ENCODE peak calls at places on chromosome 6, in five cellular contexts. Q is stomach, W is K562, A is transverse colon, E is uterus. S is an unnamed sample. For H3K36me3, the result is how much of the 10 kb centered on the place peaks cover.

GRCh38 chr6:151400473-151400872 is 9.1 kb upstream of the ZBTB2 start:
- DNase-seq in W (no peak), Q (no peak), A (no peak), E (no peak), S (no peak)

GRCh38 chr6:21748343-21749063 is 155.0 kb downstream of the SOX4 start:
- DNase-seq in A (no peak), W (no peak), E (no peak), Q (no peak), S (no peak)

GRCh38 chr6:100833972-100834574 is 47.1 kb downstream of the ASCC3 start:
- DNase-seq in E (no peak), Q (no peak), W (no peak), A (no peak), S (no peak)

GRCh38 chr6:139568157-139568955 is 193.9 kb upstream of the CITED2 start:
- DNase-seq in A (no peak), Q (no peak), W (no peak), E (no peak), S (no peak)

GRCh38 chr6:112030965-112031660 is 22.8 kb upstream of the CCN6 start:
- DNase-seq in A (no peak), E (no peak), Q (no peak), W (no peak), S (no peak)

GRCh38 chr6:149750136-149750609 is 632 bp downstream of the PCMT1 start:
- DNase-seq in W (peak), Q (peak), A (peak), E (peak), S (peak)

GRCh38 chr6:159929819-159930218 is 39.0 kb downstream of the MAS1 start:
- DNase-seq in Q (peak), A (peak), E (no peak), W (peak), S (peak)

GRCh38 chr6:333379-334002 is 41.2 kb downstream of the DUSP22 start:
- DNase-seq in Q (no peak), E (no peak), A (no peak), W (no peak), S (no peak)

GRCh38 chr6:15313367-15313766 is 67.5 kb downstream of the JARID2 start:
- DNase-seq in Q (no peak), E (no peak), W (no peak), A (no peak), S (peak)

GRCh38 chr6:111686249-111686997 is 80.7 kb upstream of the TRAF3IP2 start:
- DNase-seq in Q (no peak), A (no peak), W (no peak), E (no peak), S (no peak)

GRCh38 chr6:40907198-40907701 is 131.8 kb downstream of the UNC5CL start:
- DNase-seq in E (peak), W (no peak), Q (peak), A (peak), S (peak)

GRCh38 chr6:138005846-138006245 is 101.4 kb downstream of the PERP start:
- DNase-seq in E (no peak), Q (no peak), W (no peak), A (no peak), S (no peak)

GRCh38 chr6:41706876-41707564 is 28.4 kb downstream of the TFEB start:
- DNase-seq in E (peak), Q (no peak), W (no peak), A (no peak), S (peak)

GRCh38 chr6:939526-940252 is 246.8 kb upstream of the EXOC2 start:
- DNase-seq in W (no peak), A (no peak), Q (no peak), E (no peak), S (peak)

GRCh38 chr6:113493991-113494390 is 363.2 kb upstream of the MARCKS start:
- DNase-seq in Q (no peak), E (no peak), W (no peak), A (no peak), S (no peak)

GRCh38 chr6:105810105-105810921 is 275.8 kb upstream of the PRDM1 start:
- DNase-seq in W (peak), A (peak), E (no peak), Q (no peak), S (peak)

GRCh38 chr6:12185081-12185673 is 105.0 kb upstream of the EDN1 start:
- DNase-seq in W (no peak), A (no peak), Q (no peak), E (no peak), S (no peak)

GRCh38 chr6:75207211-75207984 is 1.5 kb upstream of the COL12A1 start:
- DNase-seq in W (no peak), Q (no peak), A (no peak), E (peak), S (no peak)

GRCh38 chr6:29509239-29509638 is 21.5 kb upstream of the MAS1L start:
- DNase-seq in E (no peak), Q (no peak), A (no peak), W (no peak), S (no peak)

GRCh38 chr6:11072080-11072479 is 21.6 kb upstream of the SMIM13 start:
- DNase-seq in Q (no peak), W (no peak), A (no peak), E (no peak), S (no peak)

GRCh38 chr6:38182426-38182825 is 362.9 kb downstream of the ZFAND3 start:
- DNase-seq in W (no peak), E (no peak), A (no peak), Q (peak), S (no peak)

GRCh38 chr6:33696538-33697518 is 14.7 kb downstream of the UQCC2 start:
- DNase-seq in E (peak), A (no peak), Q (peak), W (no peak), S (peak)

GRCh38 chr6:14501914-14502313 is 384.3 kb downstream of the CD83 start:
- DNase-seq in E (no peak), Q (no peak), W (no peak), A (no peak), S (no peak)

GRCh38 chr6:126118934-126119333 is 132.6 kb downstream of the TRMT11 start:
- DNase-seq in Q (no peak), W (no peak), E (no peak), A (no peak), S (no peak)

GRCh38 chr6:158708239-158708638 is 58.4 kb downstream of the SYTL3 start:
- DNase-seq in A (no peak), Q (peak), W (no peak), E (peak), S (peak)

GRCh38 chr6:151391471-151392428 is at the start of gene ZBTB2:
- DNase-seq in W (peak), A (peak), Q (peak), E (peak), S (peak)

GRCh38 chr6:37516076-37516919 is 16.6 kb upstream of the CCDC167 start:
- DNase-seq in E (no peak), W (no peak), Q (peak), A (peak), S (peak)

GRCh38 chr6:1630771-1631217 is 21.1 kb downstream of the FOXC1 start:
- DNase-seq in A (no peak), E (no peak), Q (no peak), W (peak), S (no peak)

GRCh38 chr6:7006536-7007191 is 101.1 kb upstream of the RREB1 start:
- DNase-seq in E (no peak), Q (no peak), A (no peak), W (no peak), S (no peak)

GRCh38 chr6:36113701-36114100 is 16.6 kb upstream of the MAPK13 start:
- DNase-seq in W (no peak), A (no peak), E (no peak), Q (no peak), S (no peak)

DNA sequence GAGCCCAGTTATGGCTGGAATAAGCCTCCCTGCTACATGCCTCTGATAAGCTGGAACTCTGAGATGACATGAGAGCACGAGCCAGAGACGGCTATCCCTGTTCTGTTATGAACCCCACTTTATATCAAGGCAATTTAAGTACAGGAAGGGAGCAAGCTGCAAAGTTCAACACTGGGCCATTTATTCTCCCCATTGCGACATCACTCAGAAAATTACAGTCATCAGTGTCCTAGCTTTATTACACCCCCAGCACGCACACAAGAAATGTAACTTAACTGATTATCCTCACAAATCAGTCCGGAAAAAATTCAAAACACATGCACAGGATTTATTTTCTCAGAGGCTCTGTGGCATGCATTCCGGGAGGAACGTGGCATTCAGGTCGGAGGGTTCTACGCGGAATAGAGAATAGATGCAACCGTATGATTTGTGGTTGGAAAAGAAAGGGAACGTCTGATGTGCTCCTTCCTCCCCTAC is 125.4 kb upstream of the SLC2A12 start:
- DNase-seq in E (peak), A (peak), Q (no peak), W (no peak), S (no peak)
- H3K4me3 ChIP-seq in E (peak), A (peak), Q (peak), W (no peak), S (no peak)

DNA sequence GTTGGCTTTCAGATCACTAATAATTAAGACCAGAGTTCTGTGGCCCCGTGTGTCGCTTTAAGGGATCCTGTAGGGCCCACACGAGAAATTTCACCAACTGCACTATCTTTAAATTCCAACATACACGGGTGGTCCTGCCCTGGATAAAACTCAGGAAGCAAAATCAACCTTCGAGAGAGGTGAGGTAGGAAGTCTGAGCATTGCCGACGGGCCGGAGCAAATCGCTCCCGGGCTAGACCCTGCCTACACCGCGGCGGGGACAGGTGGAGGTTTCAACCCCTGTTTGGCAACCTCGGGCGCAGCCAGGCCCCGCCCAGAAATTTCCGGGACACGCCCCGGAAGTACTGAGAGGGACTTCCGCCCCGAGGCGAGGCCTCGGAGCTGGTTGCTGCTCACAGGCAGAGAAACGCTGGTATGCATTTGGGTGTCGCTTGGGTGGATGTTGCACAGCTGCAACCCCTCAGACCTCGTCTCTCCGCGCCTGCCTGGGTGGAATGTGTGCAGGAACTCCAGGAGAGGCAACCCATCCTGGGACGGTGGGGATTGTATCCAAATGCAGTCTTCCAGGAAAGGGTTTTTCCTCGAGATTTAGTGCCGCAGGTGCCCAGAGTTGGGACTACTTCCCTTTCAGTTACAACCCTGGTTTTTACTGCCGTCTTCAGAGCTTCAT is 19.9 kb downstream of the ZKSCAN8 start:
- DNase-seq in Q (peak), W (peak), E (peak), A (peak), S (peak)
- TF ChIP-seq POLR2A in Q (no peak), W (peak), E (no peak), A (peak), S (no peak)

DNA sequence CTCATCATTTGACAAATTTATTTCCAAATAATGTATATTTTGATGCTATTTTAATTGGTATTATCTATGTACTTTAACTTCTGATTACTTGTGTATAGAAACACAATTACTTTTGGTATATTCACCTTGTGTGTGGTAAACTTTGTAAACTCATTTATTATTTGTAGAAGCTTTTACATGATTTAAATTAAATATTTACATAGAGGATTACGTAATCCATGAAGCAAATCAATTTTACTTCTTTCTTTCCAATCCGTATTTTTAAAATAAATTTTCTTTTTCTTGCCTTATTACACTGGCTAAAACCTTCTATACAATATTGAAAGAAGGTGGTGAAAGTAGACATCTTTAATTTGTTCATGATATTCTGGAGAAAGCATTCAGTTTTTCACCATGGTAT is 540.2 kb downstream of the MMUT start:
- DNase-seq in E (no peak), Q (no peak), A (no peak), W (no peak), S (no peak)
- H3K36me3 ChIP-seq in E (under half), Q (under half), A (under half), W (under half), S (under half)

DNA sequence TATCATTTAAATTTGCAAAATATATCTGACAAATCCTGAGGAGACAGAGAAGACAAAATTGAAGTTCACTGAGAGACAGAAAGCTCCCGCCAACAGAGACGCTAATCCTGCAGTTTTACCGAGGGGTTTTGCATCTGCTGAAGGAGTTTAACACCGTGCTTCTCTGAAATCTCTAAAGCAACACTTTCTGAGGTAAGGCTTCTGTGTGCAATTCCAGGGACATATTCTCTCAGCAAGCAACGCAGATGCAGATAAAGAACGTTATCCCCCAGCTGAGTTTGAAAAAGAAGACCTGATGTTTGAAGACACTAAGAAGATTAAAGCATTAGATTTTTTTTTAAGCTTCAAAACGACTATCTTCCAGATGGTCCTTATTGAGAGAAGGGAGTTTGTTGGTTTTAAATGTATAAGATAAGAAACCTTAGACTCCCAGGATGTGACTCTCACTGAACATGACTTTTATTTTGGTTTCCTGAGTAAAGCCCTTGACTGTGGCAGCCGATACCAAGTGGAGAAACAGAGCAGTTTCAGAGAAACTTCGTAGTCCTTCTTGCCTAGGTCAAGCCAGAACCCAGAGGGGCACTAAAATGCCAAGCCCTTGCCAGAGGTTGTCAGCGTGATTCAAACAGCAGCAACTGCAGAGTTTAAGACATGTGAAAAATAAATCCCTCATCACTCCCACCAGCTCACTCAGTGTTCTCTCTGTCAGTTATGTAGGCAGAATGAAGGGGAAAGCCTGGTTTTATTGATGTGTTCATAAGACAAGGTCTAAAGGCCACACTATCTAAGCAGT is 353.3 kb upstream of the CNR1 start:
- DNase-seq in Q (no peak), W (no peak), E (no peak), A (no peak), S (no peak)
- H3K4me3 ChIP-seq in Q (no peak), W (no peak), E (no peak), A (no peak), S (no peak)

GRCh38 chr6:132114201-132114860 is 163.2 kb upstream of the CCN2 start:
- DNase-seq in A (no peak), W (no peak), Q (no peak), E (no peak), S (no peak)

GRCh38 chr6:132118144-132118543 is 167.0 kb upstream of the CCN2 start:
- DNase-seq in A (no peak), W (no peak), Q (no peak), E (no peak), S (no peak)

GRCh38 chr6:132115714-132116366 is 164.7 kb upstream of the CCN2 start:
- DNase-seq in W (no peak), A (no peak), E (no peak), Q (no peak), S (no peak)
- TF ChIP-seq POLR2A in W (no peak), A (no peak), E (no peak), Q (no peak), S (no peak)

DNA sequence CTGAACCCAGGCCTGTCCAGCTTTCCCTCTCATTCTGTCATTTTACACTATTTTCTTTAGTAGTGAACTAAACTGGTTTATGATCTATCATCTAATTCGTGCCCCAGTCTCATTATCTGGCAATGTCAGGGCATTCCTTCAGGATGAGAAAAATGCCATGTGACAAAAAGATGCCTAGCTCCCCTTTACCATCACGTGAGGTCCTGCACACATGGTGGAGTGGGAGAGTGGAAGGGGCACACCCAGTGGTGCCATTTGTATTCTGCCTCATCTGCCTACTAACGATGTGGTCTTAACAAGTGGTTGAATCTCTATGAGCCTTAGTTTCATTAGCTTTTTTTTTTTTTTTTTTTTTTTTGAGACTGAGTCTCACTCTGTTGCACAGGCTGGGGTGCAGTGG is 41.2 kb downstream of the CDC5L start:
- DNase-seq in A (no peak), Q (no peak), W (no peak), E (no peak), S (no peak)
- H3K36me3 ChIP-seq in A (under half), Q (half or more), W (half or more), E (under half), S (under half)

GRCh38 chr6:16318538-16318937 is 80.2 kb downstream of the GMPR start:
- DNase-seq in W (no peak), Q (no peak), E (peak), A (no peak), S (no peak)

GRCh38 chr6:16319813-16320532 is 81.6 kb downstream of the GMPR start:
- DNase-seq in A (peak), Q (peak), E (peak), W (peak), S (peak)

GRCh38 chr6:16321341-16321710 is 82.9 kb downstream of the GMPR start:
- DNase-seq in Q (no peak), W (no peak), A (no peak), E (no peak), S (no peak)

GRCh38 chr6:16320533-16321340 is 82.3 kb downstream of the GMPR start:
- DNase-seq in E (peak), Q (no peak), A (no peak), W (no peak), S (no peak)

DNA sequence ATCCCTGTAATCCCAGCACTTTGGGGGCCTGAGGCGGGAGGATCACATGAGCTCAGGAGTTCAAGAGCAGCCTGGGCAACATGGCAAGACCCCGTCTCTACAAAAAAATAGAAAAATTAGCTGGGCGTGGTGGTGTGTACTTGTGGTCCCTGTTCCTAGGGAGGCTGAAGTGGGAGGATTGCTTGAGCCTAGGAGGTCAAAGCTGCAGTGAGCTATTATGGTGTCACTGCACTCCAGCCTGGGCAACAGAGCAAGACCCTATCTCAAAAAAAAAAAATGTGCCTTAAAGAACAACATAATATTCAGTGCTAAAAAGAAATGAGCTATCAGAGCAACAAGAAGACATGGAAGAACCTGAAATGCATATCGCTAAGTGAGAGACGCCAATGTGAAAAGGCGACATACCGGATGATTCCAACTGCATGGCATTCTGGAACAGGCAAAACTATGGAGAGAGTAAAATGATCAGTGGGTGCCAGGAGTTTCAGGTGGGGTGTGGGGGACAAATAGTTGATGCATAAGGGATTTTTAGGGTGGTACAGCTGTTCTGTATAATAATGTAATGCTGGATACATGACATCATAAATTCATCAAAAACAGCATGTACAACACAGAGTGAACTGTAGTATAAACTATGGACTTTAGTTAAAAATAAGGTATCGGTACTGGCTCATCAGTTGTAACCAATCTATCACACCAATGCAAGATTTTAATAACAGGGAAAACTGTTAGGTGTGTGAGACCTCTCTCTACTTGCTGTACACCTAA is 80.8 kb downstream of the GMPR start:
- DNase-seq in W (no peak), A (no peak), Q (no peak), E (peak), S (no peak)
- H3K4me3 ChIP-seq in W (no peak), A (no peak), Q (no peak), E (no peak), S (no peak)

S was measured in thyroid gland.